ENCODE peak calls at places on chromosome 2, in ten cellular contexts. I is NCI-H510A; E is endothelial cell; O is activated naive CD8-positive, alpha-beta T cell treated with anti-CD3 and anti-CD28 coated beads, Interleukin-2, amount 50 U/mL, for 24 hours; P is GM06990; C is NT2/D1; N is coronary artery; Q is sciatic nerve; A is islet precursor cell; F is kidney epithelial cell. G is an unnamed sample.
A peak's percentile ranks its signal among the peaks of the same experiment; 100 is the strongest.

GRCh38 chr2:28435796-28436425 is 43.3 kb downstream of the FOSL2 start:
- DNase-seq in F (peak; percentile 55), P (no peak), A (no peak), Q (no peak), I (no peak), E (no peak), C (no peak), O (no peak), N (no peak), G (no peak)

GRCh38 chr2:3368261-3368722 is 9.3 kb downstream of the EIPR1 start:
- DNase-seq in F (no peak), O (no peak), E (no peak), N (no peak), P (no peak), A (no peak), Q (no peak), I (no peak), C (no peak), G (no peak)

GRCh38 chr2:26355038-26355995 is 8.7 kb upstream of the ADGRF3 start:
- DNase-seq in C (peak; percentile 57), E (no peak), N (no peak), O (no peak), P (no peak), Q (no peak), A (peak; percentile 57), I (no peak), F (peak; percentile 98), G (no peak)

GRCh38 chr2:20915271-20915670 is 92.4 kb upstream of the LDAH start:
- DNase-seq in C (no peak), A (peak; percentile 50), Q (no peak), I (no peak), P (no peak), N (no peak), F (no peak), O (no peak), E (no peak), G (no peak)

GRCh38 chr2:107380912-107381311 is 445.8 kb upstream of the RGPD4 start:
- DNase-seq in A (no peak), E (no peak), N (no peak), I (no peak), Q (no peak), C (peak; percentile 1), F (no peak), P (no peak), O (no peak), G (no peak)

GRCh38 chr2:39665811-39666488 is at the start of gene TMEM178A:
- DNase-seq in A (peak; percentile 70), F (no peak), E (peak; percentile 41), N (no peak), C (no peak), I (no peak), P (peak; percentile 6), Q (no peak), O (peak; percentile 12), G (no peak)

GRCh38 chr2:238600506-238601432 is 174.0 kb downstream of the ASB1 start:
- DNase-seq in E (no peak), O (no peak), P (no peak), I (no peak), N (no peak), Q (no peak), C (no peak), A (no peak), F (no peak), G (no peak)

GRCh38 chr2:169452080-169452479 is 27.2 kb upstream of the BBS5 start:
- DNase-seq in E (peak; percentile 10), N (no peak), I (no peak), O (no peak), Q (no peak), P (no peak), C (peak; percentile 22), F (no peak), A (no peak), G (peak; percentile 66)

GRCh38 chr2:52390651-52391050 is 1358.7 kb upstream of the NRXN1 start:
- DNase-seq in C (no peak), F (no peak), N (no peak), E (no peak), A (no peak), I (no peak), P (no peak), O (no peak), Q (no peak), G (no peak)

GRCh38 chr2:156834431-156834830 is 398.3 kb downstream of the GPD2 start:
- DNase-seq in A (no peak), P (no peak), F (no peak), I (no peak), C (no peak), Q (no peak), N (no peak), O (no peak), E (no peak), G (no peak)

GRCh38 chr2:238235331-238235732 is 4.5 kb downstream of the HES6 start:
- DNase-seq in F (no peak), Q (peak; percentile 56), E (no peak), N (no peak), O (no peak), C (no peak), I (no peak), A (peak; percentile 56), P (no peak), G (no peak)

GRCh38 chr2:237486819-237487448 is at the start of gene MLPH:
- DNase-seq in E (peak; percentile 27), F (no peak), A (no peak), C (no peak), P (no peak), O (no peak), Q (peak; percentile 75), N (peak; percentile 49), I (peak; percentile 38), G (no peak)

GRCh38 chr2:10124538-10125045 is 2.1 kb downstream of the RRM2 start:
- DNase-seq in Q (peak; percentile 54), I (no peak), N (no peak), C (no peak), F (no peak), A (no peak), P (no peak), E (peak; percentile 51), O (no peak), G (peak; percentile 86)

GRCh38 chr2:71736986-71737385 is 283.6 kb downstream of the DYSF start:
- DNase-seq in E (no peak), I (no peak), F (no peak), A (no peak), P (no peak), Q (peak; percentile 43), O (no peak), C (no peak), N (peak; percentile 47), G (no peak)

GRCh38 chr2:158385646-158386045 is 70.9 kb downstream of the CCDC148 start:
- DNase-seq in N (no peak), I (no peak), A (no peak), E (no peak), C (no peak), P (no peak), F (no peak), O (no peak), Q (no peak), G (no peak)

GRCh38 chr2:168392031-168392430 is 64.0 kb upstream of the CERS6 start:
- DNase-seq in E (no peak), I (no peak), Q (no peak), A (no peak), O (no peak), C (no peak), P (no peak), N (no peak), F (no peak), G (no peak)